ENCODE peak calls at places on chromosome 21, in eight cellular contexts. I is prostate gland, G is progenitor cell of endocrine pancreas, L is heart left ventricle, T is astrocyte of the cerebellum, X is WTC11, Z is H9, S is DND-41. E is an unnamed sample.

GRCh38 chr21:28442624-28443023 is 550.1 kb downstream of the LTN1 start:
- DNase-seq in I (no peak), G (no peak), L (no peak), T (no peak), X (no peak), Z (no peak), S (no peak), E (no peak)

GRCh38 chr21:36203603-36203889 is 46.9 kb downstream of the DOP1B start:
- DNase-seq in I (no peak), G (no peak), L (no peak), T (peak; percentile 53), X (no peak), Z (no peak), S (no peak), E (no peak)

GRCh38 chr21:33608559-33608958 is 20.1 kb upstream of the DONSON start:
- DNase-seq in I (no peak), G (no peak), L (no peak), T (no peak), X (no peak), Z (no peak), S (no peak), E (no peak)

GRCh38 chr21:25361097-25361496 is 246.2 kb downstream of the MRPL39 start:
- DNase-seq in I (no peak), G (no peak), L (no peak), T (no peak), X (no peak), Z (no peak), S (no peak), E (no peak)

GRCh38 chr21:38951095-38951745 is 145.5 kb downstream of the ETS2 start:
- DNase-seq in I (no peak), G (no peak), L (no peak), T (no peak), X (no peak), Z (no peak), S (no peak), E (no peak)

GRCh38 chr21:26840912-26841311 is 4.3 kb downstream of the ADAMTS1 start:
- DNase-seq in I (no peak), G (no peak), L (peak; percentile 81), T (no peak), X (no peak), Z (no peak), S (peak; percentile 29), E (no peak)

GRCh38 chr21:42362198-42362597 is 4.1 kb downstream of the TFF1 start:
- DNase-seq in I (no peak), G (no peak), L (no peak), T (no peak), X (no peak), Z (no peak), S (no peak), E (no peak)

GRCh38 chr21:45644041-45644906 is 749 bp downstream of the PCBP3 start:
- DNase-seq in I (no peak), G (no peak), L (no peak), T (no peak), X (no peak), Z (no peak), S (peak; percentile 68), E (no peak)

GRCh38 chr21:44867999-44868700 is 5.3 kb downstream of the PTTG1IP start:
- DNase-seq in I (no peak), G (no peak), L (peak; percentile 19), T (no peak), X (no peak), Z (no peak), S (peak; percentile 46), E (no peak)

GRCh38 chr21:45138199-45139002 is 64.0 kb downstream of the ADARB1 start:
- DNase-seq in I (no peak), G (peak; percentile 61), L (peak; percentile 61), T (peak; percentile 37), X (peak; percentile 86), Z (peak; percentile 84), S (peak; percentile 74), E (peak; percentile 83)

GRCh38 chr21:15638856-15639549 is 90.8 kb upstream of the USP25 start:
- DNase-seq in I (peak; percentile 89), G (no peak), L (no peak), T (peak; percentile 18), X (no peak), Z (no peak), S (no peak), E (no peak)

GRCh38 chr21:25733859-25734653 is 648 bp downstream of the ATP5PF start:
- DNase-seq in I (no peak), G (no peak), L (no peak), T (no peak), X (peak; percentile 16), Z (no peak), S (peak; percentile 19), E (no peak)

GRCh38 chr21:36425286-36425685 is 40.1 kb downstream of the CHAF1B start:
- DNase-seq in I (no peak), G (no peak), L (no peak), T (no peak), X (no peak), Z (no peak), S (no peak), E (no peak)

GRCh38 chr21:45283611-45284455 is 3.9 kb downstream of the POFUT2 start:
- DNase-seq in I (no peak), G (no peak), L (no peak), T (no peak), X (peak; percentile 8), Z (peak; percentile 16), S (no peak), E (no peak)

GRCh38 chr21:45264146-45264918 is 23.4 kb downstream of the POFUT2 start:
- DNase-seq in I (no peak), G (peak; percentile 3), L (no peak), T (no peak), X (no peak), Z (peak; percentile 13), S (peak; percentile 0), E (peak; percentile 1)

GRCh38 chr21:39386899-39387298 is 38.0 kb upstream of the HMGN1 start:
- DNase-seq in I (no peak), G (no peak), L (no peak), T (no peak), X (no peak), Z (no peak), S (no peak), E (no peak)

GRCh38 chr21:45376459-45377324 is 28.3 kb upstream of the COL18A1 start:
- DNase-seq in I (no peak), G (no peak), L (peak; percentile 14), T (no peak), X (no peak), Z (no peak), S (no peak), E (no peak)

GRCh38 chr21:16522512-16522911 is 792.7 kb downstream of the USP25 start:
- DNase-seq in I (no peak), G (no peak), L (no peak), T (no peak), X (no peak), Z (no peak), S (no peak), E (no peak)

GRCh38 chr21:45250914-45251634 is 36.6 kb downstream of the POFUT2 start:
- DNase-seq in I (no peak), G (no peak), L (no peak), T (no peak), X (no peak), Z (no peak), S (no peak), E (no peak)

GRCh38 chr21:40457741-40458140 is 389.2 kb downstream of the DSCAM start:
- DNase-seq in I (no peak), G (no peak), L (no peak), T (no peak), X (no peak), Z (no peak), S (no peak), E (no peak)

GRCh38 chr21:28154121-28154520 is 838.6 kb downstream of the LTN1 start:
- DNase-seq in I (no peak), G (no peak), L (no peak), T (no peak), X (no peak), Z (no peak), S (no peak), E (no peak)

GRCh38 chr21:16176570-16176969 is 446.8 kb downstream of the USP25 start:
- DNase-seq in I (no peak), G (no peak), L (no peak), T (no peak), X (no peak), Z (no peak), S (no peak), E (no peak)

GRCh38 chr21:44931501-44932365 is 8.1 kb upstream of the SLX9 start:
- DNase-seq in I (no peak), G (no peak), L (no peak), T (no peak), X (no peak), Z (no peak), S (no peak), E (no peak)

GRCh38 chr21:31665397-31665796 is 5.9 kb downstream of the SOD1 start:
- DNase-seq in I (no peak), G (no peak), L (no peak), T (no peak), X (no peak), Z (peak; percentile 35), S (peak; percentile 40), E (peak; percentile 7)
- TF ChIP-seq CTCF in I (no peak), G (no peak), L (no peak), T (no peak), X (no peak), Z (peak; percentile 10), S (no peak), E (no peak)

DNA sequence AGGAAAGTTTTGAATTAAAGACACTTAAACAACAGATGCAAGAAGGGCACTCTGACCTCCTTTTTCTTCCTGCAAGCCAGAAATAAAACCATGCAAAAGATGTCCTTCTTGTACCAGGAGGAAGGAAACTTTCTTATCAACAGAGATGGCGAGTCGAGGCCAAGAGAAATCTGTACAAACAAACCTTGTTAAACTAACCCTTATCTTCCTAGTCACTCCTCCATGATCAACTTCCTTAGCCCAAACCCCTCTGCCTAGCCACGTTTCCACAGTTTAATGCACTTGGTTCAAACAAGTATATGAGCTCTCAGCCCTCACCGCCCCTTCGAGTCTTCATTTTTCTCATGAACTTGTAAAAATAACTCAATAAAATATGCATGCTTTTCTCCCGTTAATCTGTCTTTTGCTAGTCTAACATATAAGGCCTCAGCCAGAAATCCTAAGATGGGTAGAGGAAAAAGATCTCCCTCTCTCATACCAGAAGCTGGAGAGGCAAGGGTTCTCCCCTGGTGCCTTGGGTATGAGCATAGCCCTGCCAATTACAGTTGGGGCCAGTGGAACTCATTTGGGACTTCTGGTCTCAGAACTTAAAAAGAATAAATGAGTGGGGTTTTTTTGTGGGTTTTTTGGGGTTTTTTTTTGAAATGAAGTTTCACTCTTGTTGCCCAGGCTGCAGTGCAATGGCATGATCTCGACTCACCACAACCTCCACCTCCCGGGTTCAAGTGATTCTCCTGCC is 141.7 kb upstream of the SOD1 start:
- DNase-seq in I (no peak), G (no peak), L (no peak), T (no peak), X (no peak), Z (no peak), S (no peak), E (no peak)
- TF ChIP-seq CTCF in I (no peak), G (no peak), L (no peak), T (no peak), X (no peak), Z (no peak), S (no peak), E (no peak)

GRCh38 chr21:14306143-14306907 is 76.6 kb downstream of the HSPA13 start:
- DNase-seq in I (no peak), G (no peak), L (no peak), T (no peak), X (no peak), Z (no peak), S (no peak), E (no peak)
- TF ChIP-seq CTCF in I (no peak), G (no peak), L (no peak), T (no peak), X (no peak), Z (peak; percentile 29), S (peak; percentile 27), E (no peak)

GRCh38 chr21:32562426-32562825 is 22.9 kb downstream of the TCP10L start:
- DNase-seq in I (peak; percentile 27), G (no peak), L (peak; percentile 58), T (peak; percentile 39), X (peak; percentile 39), Z (peak; percentile 62), S (no peak), E (peak; percentile 18)
- TF ChIP-seq CTCF in I (peak; percentile 32), G (peak; percentile 25), L (peak; percentile 57), T (peak; percentile 71), X (no peak), Z (peak; percentile 63), S (no peak), E (no peak)

E was measured in endothelial cell.